ENCODE peak calls at places on chromosomes 7 and 10, in five cellular contexts. One of them, this sample, is unnamed.

GRCh38 chr7:8226526-8226925 is 35.4 kb downstream of the ICA1 start:
- DNase-seq in HepG2: no peak
- DNase-seq in HCT116: no peak
- DNase-seq in GM12878: no peak
- DNase-seq in K562: no peak
- DNase-seq in this sample: no peak

GRCh38 chr10:111179514-111179913 is 102.7 kb downstream of the ADRA2A start:
- DNase-seq in K562: no peak
- DNase-seq in HCT116: no peak
- DNase-seq in HepG2: no peak
- DNase-seq in GM12878: no peak
- DNase-seq in this sample: peak

GRCh38 chr7:91912500-91912899 is 28.2 kb upstream of the AKAP9 start:
- DNase-seq in HCT116: no peak
- DNase-seq in K562: no peak
- DNase-seq in HepG2: no peak
- DNase-seq in GM12878: no peak
- DNase-seq in this sample: no peak

GRCh38 chr7:125136755-125137547 is 207.3 kb upstream of the POT1 start:
- DNase-seq in K562: no peak
- DNase-seq in HepG2: no peak
- DNase-seq in HCT116: peak
- DNase-seq in GM12878: no peak
- DNase-seq in this sample: no peak

GRCh38 chr7:35596061-35596460 is 98.9 kb downstream of the HERPUD2 start:
- DNase-seq in HepG2: no peak
- DNase-seq in K562: peak
- DNase-seq in GM12878: no peak
- DNase-seq in HCT116: no peak
- DNase-seq in this sample: no peak

GRCh38 chr7:41630741-41631140 is 72.1 kb downstream of the INHBA start:
- DNase-seq in K562: no peak
- DNase-seq in GM12878: peak
- DNase-seq in HCT116: no peak
- DNase-seq in HepG2: no peak
- DNase-seq in this sample: no peak

GRCh38 chr10:131519723-131520122 is 208.2 kb upstream of the TCERG1L start:
- DNase-seq in HCT116: no peak
- DNase-seq in GM12878: no peak
- DNase-seq in K562: no peak
- DNase-seq in HepG2: no peak
- DNase-seq in this sample: no peak

GRCh38 chr7:11193888-11194287 is 220.2 kb downstream of the PHF14 start:
- DNase-seq in K562: no peak
- DNase-seq in GM12878: no peak
- DNase-seq in HepG2: no peak
- DNase-seq in HCT116: no peak
- DNase-seq in this sample: no peak

GRCh38 chr10:105952153-105952552 is 1212.4 kb downstream of the SORCS1 start:
- DNase-seq in GM12878: peak
- DNase-seq in HCT116: no peak
- DNase-seq in K562: no peak
- DNase-seq in HepG2: no peak
- DNase-seq in this sample: no peak

GRCh38 chr10:119602241-119603095 is 5.7 kb upstream of the TIAL1 start:
- DNase-seq in K562: peak
- DNase-seq in GM12878: no peak
- DNase-seq in HepG2: peak
- DNase-seq in HCT116: peak
- DNase-seq in this sample: no peak

GRCh38 chr7:19508124-19508523 is 200.7 kb downstream of the POLR1F start:
- DNase-seq in GM12878: no peak
- DNase-seq in HCT116: no peak
- DNase-seq in HepG2: no peak
- DNase-seq in K562: no peak
- DNase-seq in this sample: no peak

GRCh38 chr10:87961314-87961713 is 97.9 kb downstream of the PTEN start:
- DNase-seq in GM12878: no peak
- DNase-seq in HCT116: no peak
- DNase-seq in HepG2: no peak
- DNase-seq in K562: no peak
- DNase-seq in this sample: no peak

GRCh38 chr7:131482800-131483199 is 73.6 kb downstream of the PODXL start:
- DNase-seq in HepG2: no peak
- DNase-seq in K562: no peak
- DNase-seq in GM12878: peak
- DNase-seq in HCT116: no peak
- DNase-seq in this sample: no peak

GRCh38 chr10:28317735-28318134 is 14.9 kb upstream of the MPP7 start:
- DNase-seq in HCT116: no peak
- DNase-seq in K562: no peak
- DNase-seq in GM12878: no peak
- DNase-seq in HepG2: no peak
- DNase-seq in this sample: no peak

GRCh38 chr10:95496951-95497350 is 64.2 kb downstream of the SORBS1 start:
- DNase-seq in GM12878: no peak
- DNase-seq in K562: no peak
- DNase-seq in HepG2: no peak
- DNase-seq in HCT116: no peak
- DNase-seq in this sample: no peak

GRCh38 chr7:76262683-76263402 is 39.6 kb upstream of the HSPB1 start:
- DNase-seq in K562: peak
- DNase-seq in HCT116: peak
- DNase-seq in HepG2: peak
- DNase-seq in GM12878: no peak
- DNase-seq in this sample: peak

GRCh38 chr7:44196450-44196872 is 4.3 kb upstream of the YKT6 start:
- DNase-seq in K562: peak
- DNase-seq in HepG2: peak
- DNase-seq in GM12878: no peak
- DNase-seq in HCT116: peak
- DNase-seq in this sample: peak

GRCh38 chr7:15720849-15721471 is 34.5 kb upstream of the MEOX2 start:
- DNase-seq in K562: peak
- DNase-seq in HCT116: peak
- DNase-seq in HepG2: peak
- DNase-seq in GM12878: no peak
- DNase-seq in this sample: peak

GRCh38 chr7:11161499-11161898 is 187.8 kb downstream of the PHF14 start:
- DNase-seq in K562: no peak
- DNase-seq in GM12878: no peak
- DNase-seq in HepG2: no peak
- DNase-seq in HCT116: no peak
- DNase-seq in this sample: no peak

GRCh38 chr10:69508738-69509340 is 57.6 kb downstream of the TSPAN15 start:
- DNase-seq in GM12878: no peak
- DNase-seq in K562: peak
- DNase-seq in HepG2: no peak
- DNase-seq in HCT116: no peak
- DNase-seq in this sample: peak

GRCh38 chr7:106614751-106615150 is 46.2 kb downstream of the CCDC71L start:
- DNase-seq in HCT116: no peak
- DNase-seq in K562: no peak
- DNase-seq in GM12878: no peak
- DNase-seq in HepG2: no peak
- DNase-seq in this sample: no peak

GRCh38 chr10:87862644-87863101 is 660 bp downstream of the KLLN start:
- DNase-seq in K562: peak
- DNase-seq in GM12878: no peak
- DNase-seq in HCT116: no peak
- DNase-seq in HepG2: no peak
- DNase-seq in this sample: no peak

GRCh38 chr10:11866199-11866925 is 43.2 kb downstream of the PROSER2 start:
- DNase-seq in GM12878: no peak
- DNase-seq in HepG2: no peak
- DNase-seq in K562: no peak
- DNase-seq in HCT116: no peak
- DNase-seq in this sample: no peak

GRCh38 chr10:11448545-11449244 is 162.8 kb downstream of the USP6NL start:
- DNase-seq in GM12878: peak
- DNase-seq in K562: no peak
- DNase-seq in HCT116: no peak
- DNase-seq in HepG2: no peak
- DNase-seq in this sample: no peak

GRCh38 chr7:158329686-158330085 is 257.9 kb downstream of the PTPRN2 start:
- DNase-seq in K562: no peak
- DNase-seq in GM12878: no peak
- DNase-seq in HepG2: no peak
- DNase-seq in HCT116: no peak
- DNase-seq in this sample: no peak

GRCh38 chr10:132809237-132810140 is 23.5 kb upstream of the NKX6-2 start:
- DNase-seq in HCT116: no peak
- DNase-seq in GM12878: no peak
- DNase-seq in HepG2: no peak
- DNase-seq in K562: no peak
- DNase-seq in this sample: no peak

GRCh38 chr10:62788861-62789467 is 15.6 kb upstream of the ADO start:
- DNase-seq in GM12878: no peak
- DNase-seq in HCT116: no peak
- DNase-seq in K562: no peak
- DNase-seq in HepG2: peak
- DNase-seq in this sample: no peak

GRCh38 chr7:125059861-125060456 is 130.3 kb upstream of the POT1 start:
- DNase-seq in K562: no peak
- DNase-seq in HCT116: no peak
- DNase-seq in HepG2: no peak
- DNase-seq in GM12878: no peak
- DNase-seq in this sample: peak

GRCh38 chr10:87660484-87661133 is 931 bp downstream of the PAPSS2 start:
- DNase-seq in HepG2: no peak
- DNase-seq in GM12878: no peak
- DNase-seq in K562: peak
- DNase-seq in HCT116: no peak
- DNase-seq in this sample: no peak

GRCh38 chr10:89582022-89582421 is 46.6 kb upstream of the SLC16A12 start:
- DNase-seq in K562: no peak
- DNase-seq in HCT116: no peak
- DNase-seq in HepG2: no peak
- DNase-seq in GM12878: no peak
- DNase-seq in this sample: no peak
- TF ChIP-seq ZBTB33 in K562: no peak
- TF ChIP-seq ZBTB33 in HCT116: no peak
- TF ChIP-seq ZBTB33 in HepG2: no peak
- TF ChIP-seq ZBTB33 in GM12878: no peak
- TF ChIP-seq ZBTB33 in this sample: no peak

GRCh38 chr10:1549591-1550290 is 187.6 kb downstream of the ADARB2 start:
- DNase-seq in HepG2: no peak
- DNase-seq in HCT116: no peak
- DNase-seq in GM12878: no peak
- DNase-seq in K562: no peak
- DNase-seq in this sample: no peak
- TF ChIP-seq ZBTB33 in HepG2: no peak
- TF ChIP-seq ZBTB33 in HCT116: no peak
- TF ChIP-seq ZBTB33 in GM12878: no peak
- TF ChIP-seq ZBTB33 in K562: no peak
- TF ChIP-seq ZBTB33 in this sample: no peak

GRCh38 chr10:34319197-34319846 is 495.8 kb downstream of the PARD3 start:
- DNase-seq in HepG2: peak
- DNase-seq in GM12878: no peak
- DNase-seq in HCT116: peak
- DNase-seq in K562: no peak
- DNase-seq in this sample: peak
- TF ChIP-seq ZBTB33 in HepG2: no peak
- TF ChIP-seq ZBTB33 in GM12878: no peak
- TF ChIP-seq ZBTB33 in HCT116: no peak
- TF ChIP-seq ZBTB33 in K562: no peak
- TF ChIP-seq ZBTB33 in this sample: no peak

GRCh38 chr7:27520828-27521790 is 141.6 kb downstream of the HIBADH start:
- DNase-seq in HCT116: no peak
- DNase-seq in K562: no peak
- DNase-seq in HepG2: no peak
- DNase-seq in GM12878: no peak
- DNase-seq in this sample: no peak
- TF ChIP-seq ZBTB33 in HCT116: no peak
- TF ChIP-seq ZBTB33 in K562: no peak
- TF ChIP-seq ZBTB33 in HepG2: no peak
- TF ChIP-seq ZBTB33 in GM12878: no peak
- TF ChIP-seq ZBTB33 in this sample: no peak

GRCh38 chr10:104337527-104337984 is 709 bp downstream of the ITPRIP start:
- DNase-seq in HepG2: no peak
- DNase-seq in HCT116: no peak
- DNase-seq in K562: peak
- DNase-seq in GM12878: no peak
- DNase-seq in this sample: no peak

GRCh38 chr10:104340099-104340594 is 1.9 kb upstream of the ITPRIP start:
- DNase-seq in HCT116: no peak
- DNase-seq in K562: peak
- DNase-seq in HepG2: no peak
- DNase-seq in GM12878: no peak
- DNase-seq in this sample: no peak

GRCh38 chr10:104340692-104341091 is 2.4 kb upstream of the ITPRIP start:
- DNase-seq in K562: peak
- DNase-seq in HCT116: no peak
- DNase-seq in HepG2: no peak
- DNase-seq in GM12878: no peak
- DNase-seq in this sample: no peak

GRCh38 chr10:104337985-104338735 is at the start of gene ITPRIP:
- DNase-seq in GM12878: no peak
- DNase-seq in HepG2: peak
- DNase-seq in HCT116: peak
- DNase-seq in K562: peak
- DNase-seq in this sample: peak

DNA sequence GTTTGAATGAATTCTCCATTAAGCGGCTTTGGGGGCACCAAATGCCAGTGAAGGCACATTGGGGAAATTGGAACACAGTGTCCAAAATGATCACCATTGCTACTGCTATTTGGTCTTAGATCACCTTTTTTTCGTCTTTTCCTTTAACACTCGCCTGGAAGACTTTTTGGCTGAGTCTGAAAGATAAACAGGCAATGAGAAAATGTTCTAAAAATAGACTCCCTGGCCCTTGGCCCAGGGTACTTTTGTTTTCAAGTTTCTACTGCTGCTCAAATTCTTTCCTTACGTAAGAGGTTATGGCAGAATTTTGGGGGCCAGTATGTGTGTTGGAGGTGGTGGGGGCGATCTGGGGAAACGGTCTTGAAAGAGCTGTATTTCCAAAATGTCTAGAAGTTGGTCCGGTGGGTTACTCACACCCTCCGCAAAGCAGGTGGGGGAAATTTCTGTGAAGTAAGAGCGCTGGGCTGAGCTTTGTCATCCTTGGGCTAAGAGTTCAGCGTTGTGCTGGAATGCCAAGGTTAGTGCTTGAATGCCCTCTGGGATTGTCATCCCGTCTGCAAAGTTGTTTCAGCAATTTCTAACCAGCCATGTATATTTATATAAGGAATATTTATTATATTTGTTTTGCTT is 1.3 kb upstream of the ITPRIP start:
- DNase-seq in HepG2: peak
- DNase-seq in GM12878: no peak
- DNase-seq in K562: peak
- DNase-seq in HCT116: no peak
- DNase-seq in this sample: no peak
- TF ChIP-seq ZBTB33 in HepG2: no peak
- TF ChIP-seq ZBTB33 in GM12878: no peak
- TF ChIP-seq ZBTB33 in K562: no peak
- TF ChIP-seq ZBTB33 in HCT116: no peak
- TF ChIP-seq ZBTB33 in this sample: no peak